ENCODE peak calls at places on chromosomes 11 and 22, in five cellular contexts. U is GM10248, G is chondrocyte, I is endothelial cell, A is IMR-90. B is an unnamed sample.

GRCh38 chr11:9875862-9876261 is 212.0 kb downstream of the SWAP70 start:
- DNase-seq in U (no peak), A (no peak), I (no peak), G (no peak), B (no peak)

GRCh38 chr11:70483077-70483861 is 84.9 kb downstream of the CTTN start:
- DNase-seq in A (peak), G (no peak), U (peak), I (peak), B (no peak)

GRCh38 chr11:8934735-8935478 is 2.2 kb upstream of the C11orf16 start:
- DNase-seq in U (no peak), I (no peak), A (peak), G (no peak), B (no peak)

GRCh38 chr11:58428021-58428420 is at the start of gene OR5B2:
- DNase-seq in G (no peak), I (no peak), U (no peak), A (no peak), B (no peak)

GRCh38 chr22:49303061-49303735 is 524.5 kb downstream of the BRD1 start:
- DNase-seq in I (no peak), G (peak), A (no peak), U (no peak), B (no peak)

GRCh38 chr22:43542681-43543521 is 131.1 kb downstream of the MPPED1 start:
- DNase-seq in U (no peak), G (no peak), A (no peak), I (no peak), B (peak)

GRCh38 chr11:6681949-6682348 is 1.2 kb downstream of the MRPL17 start:
- DNase-seq in I (peak), G (no peak), U (no peak), A (peak), B (no peak)

GRCh38 chr11:73980001-73980960 is 2.4 kb downstream of the UCP2 start:
- DNase-seq in U (peak), A (peak), G (peak), I (peak), B (peak)

GRCh38 chr11:109933126-109933525 is 160.1 kb upstream of the ZC3H12C start:
- DNase-seq in U (no peak), G (no peak), I (no peak), A (peak), B (no peak)

GRCh38 chr22:48567213-48567975 is 1260.3 kb downstream of the BRD1 start:
- DNase-seq in G (no peak), I (no peak), U (no peak), A (no peak), B (no peak)

GRCh38 chr11:67415501-67416304 is at the start of gene CARNS1:
- DNase-seq in U (no peak), G (no peak), A (no peak), I (no peak), B (no peak)

GRCh38 chr11:73308963-73309960 is 1.2 kb downstream of the ARHGEF17 start:
- DNase-seq in I (peak), A (peak), G (peak), U (no peak), B (peak)

GRCh38 chr11:2173150-2173693 is 1.6 kb upstream of the TH start:
- DNase-seq in U (no peak), G (no peak), I (peak), A (no peak), B (no peak)

GRCh38 chr22:37632174-37633081 is 7.0 kb upstream of the SH3BP1 start:
- DNase-seq in I (no peak), A (no peak), G (no peak), U (peak), B (no peak)

GRCh38 chr11:125390949-125391348 is 105.1 kb downstream of the FEZ1 start:
- DNase-seq in I (no peak), U (no peak), A (peak), G (no peak), B (peak)

GRCh38 chr11:5274340-5274739 is 4.6 kb upstream of the HBE1 start:
- DNase-seq in G (no peak), U (no peak), I (no peak), A (no peak), B (no peak)

GRCh38 chr11:69372589-69373250 is 78.8 kb downstream of the MYEOV start:
- DNase-seq in I (no peak), U (no peak), G (peak), A (no peak), B (no peak)

GRCh38 chr22:29765905-29766631 is 739 bp downstream of the ZMAT5 start:
- DNase-seq in A (no peak), G (no peak), U (peak), I (peak), B (no peak)

GRCh38 chr11:113518716-113519495 is 43.7 kb upstream of the DRD2 start:
- DNase-seq in I (no peak), A (no peak), G (no peak), U (no peak), B (no peak)

GRCh38 chr11:78838417-78838816 is 263.8 kb upstream of the NARS2 start:
- DNase-seq in U (no peak), A (no peak), G (no peak), I (no peak), B (no peak)

GRCh38 chr11:68469122-68469521 is 8.6 kb downstream of the PPP6R3 start:
- DNase-seq in A (peak), I (no peak), G (no peak), U (no peak), B (no peak)

GRCh38 chr11:122717264-122717867 is 61.8 kb downstream of the UBASH3B start:
- DNase-seq in I (no peak), U (peak), A (no peak), G (no peak), B (no peak)

GRCh38 chr11:114159320-114159719 is 99.8 kb downstream of the ZBTB16 start:
- DNase-seq in G (no peak), U (no peak), I (no peak), A (no peak), B (peak)

GRCh38 chr22:30875481-30876215 is 92.9 kb downstream of the MORC2 start:
- DNase-seq in G (no peak), I (no peak), U (no peak), A (no peak), B (peak)

GRCh38 chr22:27247691-27248434 is 553.7 kb downstream of the MN1 start:
- DNase-seq in A (no peak), I (peak), U (no peak), G (no peak), B (no peak)

GRCh38 chr22:46966846-46967245 is 204.4 kb downstream of the TBC1D22A start:
- DNase-seq in U (no peak), I (no peak), G (no peak), A (no peak), B (peak)

GRCh38 chr11:121420398-121420797 is 31.7 kb upstream of the SORL1 start:
- DNase-seq in G (no peak), I (no peak), U (no peak), A (no peak), B (no peak)

GRCh38 chr11:28887681-28888080 is 779.5 kb downstream of the METTL15 start:
- DNase-seq in I (no peak), A (no peak), G (no peak), U (no peak), B (no peak)

GRCh38 chr11:117511981-117512448 is 184.4 kb downstream of the CEP164 start:
- DNase-seq in U (no peak), A (no peak), G (no peak), I (no peak), B (no peak)

GRCh38 chr22:23781065-23781464 is 5.7 kb upstream of the SMARCB1 start:
- DNase-seq in I (no peak), A (no peak), G (no peak), U (no peak), B (no peak)

GRCh38 chr22:40156001-40156516 is 21.7 kb upstream of the TNRC6B start:
- DNase-seq in U (no peak), G (no peak), I (no peak), A (peak), B (no peak)
- TF ChIP-seq CTCF in U (no peak), G (peak), I (no peak), A (peak), B (no peak)

DNA sequence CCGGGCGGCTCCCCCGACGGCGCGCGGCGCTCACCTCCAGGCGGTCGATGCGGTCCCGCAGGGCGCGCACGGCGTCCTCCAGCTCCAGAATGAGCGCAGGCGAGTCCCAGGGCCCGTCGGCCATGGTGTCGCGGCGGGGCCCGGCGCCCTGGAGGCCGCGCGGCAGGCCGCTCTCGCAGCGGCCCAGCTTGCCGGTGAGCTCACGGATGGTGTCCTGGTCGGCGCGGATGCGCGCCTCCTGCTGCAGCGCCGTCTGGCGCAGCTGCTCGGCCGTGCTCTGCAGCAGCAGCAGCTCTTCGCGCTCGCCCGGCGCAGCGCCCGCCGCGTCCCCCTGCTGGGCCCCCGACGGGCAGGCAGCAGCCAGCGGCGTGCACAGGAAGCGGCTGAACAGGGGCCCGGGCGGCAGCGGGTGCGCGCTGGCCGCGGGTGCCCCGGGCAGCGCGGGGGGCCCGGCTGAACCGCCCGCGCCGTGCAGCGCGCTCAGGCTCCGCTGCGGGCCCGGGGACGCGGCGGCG is 570 bp downstream of the NPTXR start:
- DNase-seq in G (no peak), A (peak), I (peak), U (peak), B (peak)
- TF ChIP-seq CTCF in G (peak), A (peak), I (no peak), U (peak), B (no peak)

DNA sequence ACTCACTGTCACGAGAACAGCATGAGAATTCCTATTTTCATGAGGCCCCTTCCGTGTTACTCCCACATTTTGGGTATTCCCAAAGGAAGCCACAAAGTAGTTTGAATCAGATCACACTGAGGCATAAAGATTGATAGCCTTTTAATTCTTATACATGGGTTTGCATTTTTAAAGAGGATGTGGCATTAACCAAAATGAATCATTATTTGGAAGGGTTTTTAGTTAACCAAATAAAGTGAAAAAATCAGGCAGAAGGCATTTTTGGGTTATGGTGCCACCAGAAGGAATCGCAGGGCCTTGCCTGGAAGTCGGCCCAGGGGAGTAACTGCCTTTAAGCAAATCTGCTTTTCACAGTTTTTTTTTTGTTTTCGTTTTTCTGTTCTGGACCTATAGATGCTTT is 55.4 kb downstream of the HSD17B12 start:
- DNase-seq in U (no peak), A (peak), G (no peak), I (no peak), B (no peak)
- TF ChIP-seq CTCF in U (peak), A (peak), G (peak), I (no peak), B (no peak)

GRCh38 chr11:104997288-104997687 is 25.7 kb downstream of the CASP5 start:
- DNase-seq in G (no peak), I (no peak), U (no peak), A (no peak), B (no peak)
- TF ChIP-seq CTCF in G (peak), I (no peak), U (no peak), A (no peak), B (no peak)

GRCh38 chr22:22070371-22070824 is 87.8 kb upstream of the TOP3B start:
- DNase-seq in A (no peak), U (no peak), I (no peak), G (no peak), B (no peak)

GRCh38 chr22:22071455-22071854 is 88.9 kb upstream of the TOP3B start:
- DNase-seq in A (no peak), U (no peak), I (no peak), G (no peak), B (no peak)

GRCh38 chr22:22068025-22068424 is 85.4 kb upstream of the TOP3B start:
- DNase-seq in A (no peak), I (no peak), G (no peak), U (no peak), B (no peak)

GRCh38 chr22:22068657-22069056 is 86.1 kb upstream of the TOP3B start:
- DNase-seq in A (no peak), G (no peak), I (no peak), U (no peak), B (no peak)

DNA sequence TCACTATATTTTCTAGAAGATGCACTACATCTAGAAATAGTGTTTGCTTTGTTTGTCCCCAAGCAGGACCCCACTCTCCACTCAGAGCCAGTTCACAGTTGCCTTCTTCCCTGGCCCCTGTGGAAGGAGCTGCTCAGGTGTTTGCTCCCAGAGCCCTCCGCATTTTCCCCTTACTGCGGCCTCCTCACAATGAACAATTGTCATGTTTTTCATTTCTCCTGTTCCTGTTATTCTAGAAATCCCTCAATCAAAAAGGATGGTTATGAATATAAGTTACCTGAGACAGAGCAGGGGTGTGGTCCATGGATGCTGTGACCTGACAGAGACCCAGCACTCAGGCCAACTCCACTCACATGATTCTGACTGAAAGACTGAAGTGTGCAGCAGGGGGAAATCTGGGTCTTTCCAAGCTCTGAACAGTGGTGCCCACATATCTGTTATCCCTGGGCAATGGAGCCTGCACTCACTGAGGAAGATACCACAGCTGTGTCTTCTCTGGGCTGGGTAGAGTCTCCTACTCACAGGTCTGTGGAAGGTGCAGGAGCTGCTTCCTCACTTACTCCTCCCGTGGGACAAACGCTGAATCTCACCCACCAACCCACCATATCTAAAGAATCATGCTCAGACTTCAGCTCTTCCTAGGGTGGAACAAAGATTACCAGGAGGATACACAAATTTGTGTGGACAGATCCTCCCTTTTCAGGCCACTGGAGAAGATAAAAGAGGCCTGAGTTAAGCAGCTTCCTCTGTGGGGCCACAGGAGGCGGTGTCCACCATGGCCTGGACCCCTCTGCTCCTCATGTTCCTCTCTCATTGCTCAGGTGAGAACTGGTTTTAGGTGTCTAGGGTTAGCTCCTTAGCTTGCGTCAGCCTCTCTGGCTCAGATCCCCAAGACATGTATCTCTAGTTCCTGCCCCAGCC is 87.1 kb upstream of the TOP3B start:
- DNase-seq in A (no peak), U (no peak), G (no peak), I (no peak), B (no peak)
- TF ChIP-seq CTCF in A (no peak), U (no peak), G (no peak), I (no peak), B (no peak)

GRCh38 chr11:130068546-130068985 is 1.1 kb upstream of the APLP2 start:
- DNase-seq in G (no peak), A (no peak), I (no peak), U (no peak), B (no peak)

GRCh38 chr11:130070829-130071205 is 1.1 kb downstream of the APLP2 start:
- DNase-seq in I (peak), U (no peak), A (peak), G (no peak), B (no peak)

GRCh38 chr11:130069684-130070108 is at the start of gene APLP2:
- DNase-seq in A (peak), I (peak), U (peak), G (peak), B (peak)

GRCh38 chr11:130070109-130070828 is 575 bp downstream of the APLP2 start:
- DNase-seq in A (peak), G (no peak), U (peak), I (peak), B (peak)

GRCh38 chr11:130068986-130069683 is 559 bp upstream of the APLP2 start:
- DNase-seq in G (no peak), U (no peak), A (peak), I (peak), B (peak)
- TF ChIP-seq CTCF in G (peak), U (no peak), A (peak), I (no peak), B (peak)

B was measured in sigmoid colon.